ENCODE peak calls at places on chromosomes 1 and 21, in four cellular contexts. One of them, this sample, is unnamed.
A peak's percentile ranks its signal among the peaks of the same experiment; 100 is the strongest.

GRCh38 chr1:51491166-51491981 is 27.7 kb downstream of the EPS15 start:
- DNase-seq in AG10803: no peak
- DNase-seq in AG04450: no peak
- DNase-seq in body of pancreas: no peak
- DNase-seq in this sample: no peak

GRCh38 chr1:150479927-150480352 is 7.3 kb upstream of the TARS2 start:
- DNase-seq in AG04450: no peak
- DNase-seq in AG10803: no peak
- DNase-seq in body of pancreas: no peak
- DNase-seq in this sample: no peak

GRCh38 chr1:218823291-218823900 is 350.3 kb upstream of the LYPLAL1 start:
- DNase-seq in body of pancreas: no peak
- DNase-seq in AG04450: peak; percentile 65
- DNase-seq in AG10803: peak; percentile 87
- DNase-seq in this sample: peak; percentile 88

GRCh38 chr21:40905251-40905650 is 58.3 kb upstream of the DSCAM start:
- DNase-seq in AG10803: no peak
- DNase-seq in AG04450: no peak
- DNase-seq in body of pancreas: no peak
- DNase-seq in this sample: no peak

GRCh38 chr21:46195595-46196195 is 11.4 kb upstream of the SPATC1L start:
- DNase-seq in body of pancreas: no peak
- DNase-seq in AG10803: no peak
- DNase-seq in AG04450: no peak
- DNase-seq in this sample: no peak

GRCh38 chr1:152654110-152654509 is 9.1 kb upstream of the LCE2D start:
- DNase-seq in AG10803: peak; percentile 50
- DNase-seq in AG04450: no peak
- DNase-seq in body of pancreas: peak; percentile 34
- DNase-seq in this sample: no peak

GRCh38 chr1:181255270-181255929 is 166.9 kb downstream of the IER5 start:
- DNase-seq in AG04450: peak; percentile 94
- DNase-seq in AG10803: peak; percentile 99
- DNase-seq in body of pancreas: peak; percentile 47
- DNase-seq in this sample: peak; percentile 94

GRCh38 chr1:230441630-230442029 is 15.5 kb upstream of the PGBD5 start:
- DNase-seq in AG04450: no peak
- DNase-seq in AG10803: no peak
- DNase-seq in body of pancreas: no peak
- DNase-seq in this sample: no peak

GRCh38 chr1:234844479-234845031 is 234.6 kb upstream of the IRF2BP2 start:
- DNase-seq in AG04450: no peak
- DNase-seq in body of pancreas: no peak
- DNase-seq in AG10803: peak; percentile 23
- DNase-seq in this sample: no peak

GRCh38 chr1:22410928-22411495 is 40.6 kb upstream of the ZBTB40 start:
- DNase-seq in AG10803: peak; percentile 16
- DNase-seq in AG04450: no peak
- DNase-seq in body of pancreas: no peak
- DNase-seq in this sample: no peak

GRCh38 chr21:46532080-46532479 is 72.8 kb downstream of the S100B start:
- DNase-seq in body of pancreas: no peak
- DNase-seq in AG10803: no peak
- DNase-seq in AG04450: no peak
- DNase-seq in this sample: no peak

GRCh38 chr21:46295996-46296752 is 10.0 kb downstream of the YBEY start:
- DNase-seq in AG10803: peak; percentile 96
- DNase-seq in AG04450: no peak
- DNase-seq in body of pancreas: peak; percentile 76
- DNase-seq in this sample: no peak

GRCh38 chr1:26318338-26319064 is 743 bp downstream of the CD52 start:
- DNase-seq in AG10803: peak; percentile 16
- DNase-seq in body of pancreas: peak; percentile 60
- DNase-seq in AG04450: no peak
- DNase-seq in this sample: no peak

GRCh38 chr1:14476170-14476955 is 122.1 kb upstream of the KAZN start:
- DNase-seq in AG04450: no peak
- DNase-seq in body of pancreas: no peak
- DNase-seq in AG10803: peak; percentile 66
- DNase-seq in this sample: no peak

GRCh38 chr1:206080421-206080820 is 27.4 kb downstream of the RHEX start:
- DNase-seq in AG04450: no peak
- DNase-seq in body of pancreas: no peak
- DNase-seq in AG10803: no peak
- DNase-seq in this sample: no peak

GRCh38 chr1:206079130-206079529 is 26.2 kb downstream of the RHEX start:
- DNase-seq in AG04450: no peak
- DNase-seq in AG10803: no peak
- DNase-seq in body of pancreas: no peak
- DNase-seq in this sample: no peak

GRCh38 chr1:206075786-206076725 is 23.1 kb downstream of the RHEX start:
- DNase-seq in AG10803: peak; percentile 58
- DNase-seq in AG04450: no peak
- DNase-seq in body of pancreas: no peak
- DNase-seq in this sample: peak; percentile 56

GRCh38 chr1:206070627-206071304 is 17.8 kb downstream of the RHEX start:
- DNase-seq in AG10803: no peak
- DNase-seq in body of pancreas: no peak
- DNase-seq in AG04450: no peak
- DNase-seq in this sample: no peak

GRCh38 chr1:206074839-206075238 is 21.9 kb downstream of the RHEX start:
- DNase-seq in AG10803: no peak
- DNase-seq in AG04450: no peak
- DNase-seq in body of pancreas: no peak
- DNase-seq in this sample: no peak
- TF ChIP-seq CTCF in AG10803: no peak
- TF ChIP-seq CTCF in AG04450: no peak
- TF ChIP-seq CTCF in body of pancreas: no peak
- TF ChIP-seq CTCF in this sample: no peak

GRCh38 chr1:53896673-53897229 is 2.8 kb downstream of the DIO1 start:
- DNase-seq in AG04450: peak; percentile 74
- DNase-seq in AG10803: peak; percentile 96
- DNase-seq in body of pancreas: no peak
- DNase-seq in this sample: peak; percentile 58
- H3K4me3 ChIP-seq in AG04450: no peak overlapping the region
- H3K4me3 ChIP-seq in AG10803: no peak overlapping the region
- H3K4me3 ChIP-seq in body of pancreas: no peak overlapping the region
- H3K4me3 ChIP-seq in this sample: no peak overlapping the region

GRCh38 chr1:209073879-209074278 is 509.6 kb upstream of the CAMK1G start:
- DNase-seq in body of pancreas: no peak
- DNase-seq in AG04450: no peak
- DNase-seq in AG10803: no peak
- DNase-seq in this sample: no peak

GRCh38 chr1:209074575-209075250 is 508.8 kb upstream of the CAMK1G start:
- DNase-seq in body of pancreas: no peak
- DNase-seq in AG04450: no peak
- DNase-seq in AG10803: no peak
- DNase-seq in this sample: no peak

GRCh38 chr1:209072481-209072880 is 511.0 kb upstream of the CAMK1G start:
- DNase-seq in body of pancreas: no peak
- DNase-seq in AG04450: no peak
- DNase-seq in AG10803: no peak
- DNase-seq in this sample: no peak

GRCh38 chr1:209080170-209080781 is 503.2 kb upstream of the CAMK1G start:
- DNase-seq in AG10803: peak; percentile 61
- DNase-seq in body of pancreas: no peak
- DNase-seq in AG04450: no peak
- DNase-seq in this sample: no peak

DNA sequence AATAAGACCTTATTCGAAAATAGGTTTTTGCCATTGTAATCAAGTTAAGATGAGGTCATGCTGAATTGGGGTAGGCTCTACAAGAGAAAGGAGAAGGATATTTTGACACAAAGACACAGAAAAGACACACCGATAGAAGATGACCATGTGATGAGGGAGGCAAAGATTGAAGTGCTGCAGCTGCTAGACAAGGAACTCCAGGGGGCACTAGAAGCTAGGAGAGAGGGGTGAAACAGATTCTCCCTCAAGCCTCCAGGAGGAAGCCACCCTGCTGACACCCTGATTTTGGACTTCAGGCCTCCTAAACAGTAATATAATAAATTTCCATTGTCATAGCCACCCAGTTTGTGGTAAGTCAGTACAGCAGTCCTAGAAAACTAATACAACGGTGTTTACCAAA is 506.8 kb upstream of the CAMK1G start:
- DNase-seq in body of pancreas: no peak
- DNase-seq in AG04450: no peak
- DNase-seq in AG10803: peak; percentile 10
- DNase-seq in this sample: no peak
- TF ChIP-seq CTCF in body of pancreas: peak; percentile 33
- TF ChIP-seq CTCF in AG04450: peak; percentile 21
- TF ChIP-seq CTCF in AG10803: peak; percentile 49
- TF ChIP-seq CTCF in this sample: peak; percentile 30

GRCh38 chr1:166972827-166973226 is 2.5 kb downstream of the ILDR2 start:
- DNase-seq in body of pancreas: no peak
- DNase-seq in AG10803: no peak
- DNase-seq in AG04450: no peak
- DNase-seq in this sample: no peak
- H3K4me3 ChIP-seq in body of pancreas: no peak overlapping the region
- H3K4me3 ChIP-seq in AG10803: no peak overlapping the region
- H3K4me3 ChIP-seq in AG04450: no peak overlapping the region
- H3K4me3 ChIP-seq in this sample: no peak overlapping the region

DNA sequence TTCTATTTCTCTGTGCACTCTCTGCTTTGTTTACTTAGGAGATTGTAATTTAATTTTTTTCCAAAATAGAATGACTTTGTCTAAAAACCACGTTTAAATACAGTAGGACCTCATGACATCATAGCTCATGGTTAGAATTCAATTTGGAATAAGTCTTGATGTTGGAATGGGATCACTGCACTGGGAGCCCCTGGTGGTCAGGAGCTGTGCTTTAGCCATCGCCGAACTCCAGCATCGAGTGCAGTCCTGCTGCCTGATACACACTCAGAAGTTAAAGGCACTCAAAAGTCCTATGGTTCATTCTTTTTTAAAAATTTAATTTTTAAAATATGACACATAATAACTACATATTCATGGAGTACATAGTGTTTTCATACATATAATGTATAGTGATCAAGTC is 75.1 kb downstream of the TEX35 start:
- DNase-seq in AG04450: no peak
- DNase-seq in AG10803: no peak
- DNase-seq in body of pancreas: no peak
- DNase-seq in this sample: no peak
- TF ChIP-seq CTCF in AG04450: no peak
- TF ChIP-seq CTCF in AG10803: no peak
- TF ChIP-seq CTCF in body of pancreas: no peak
- TF ChIP-seq CTCF in this sample: no peak

GRCh38 chr1:93774707-93775106 is 93.1 kb upstream of the BCAR3 start:
- DNase-seq in AG04450: no peak
- DNase-seq in AG10803: peak; percentile 65
- DNase-seq in body of pancreas: no peak
- DNase-seq in this sample: no peak
- H3K4me3 ChIP-seq in AG04450: no peak overlapping the region
- H3K4me3 ChIP-seq in AG10803: no peak overlapping the region
- H3K4me3 ChIP-seq in body of pancreas: no peak overlapping the region
- H3K4me3 ChIP-seq in this sample: no peak overlapping the region

GRCh38 chr1:156601122-156601830 is at the start of gene GPATCH4:
- DNase-seq in body of pancreas: peak; percentile 81
- DNase-seq in AG10803: peak; percentile 93
- DNase-seq in AG04450: peak; percentile 78
- DNase-seq in this sample: peak; percentile 53
- TF ChIP-seq CTCF in body of pancreas: no peak
- TF ChIP-seq CTCF in AG10803: no peak
- TF ChIP-seq CTCF in AG04450: no peak
- TF ChIP-seq CTCF in this sample: no peak

This sample was measured in AG04449.